ENCODE peak calls at places on chromosomes 13 and 19, in seven cellular contexts. One of them, this sample, is unnamed.

GRCh38 chr19:57651654-57651996 is 17.1 kb upstream of the ZSCAN4 start:
- DNase-seq in astrocyte: no peak
- DNase-seq in EH: no peak
- DNase-seq in IMR-90: no peak
- DNase-seq in NCI-H345: no peak
- DNase-seq in PC-3: no peak
- DNase-seq in OCI-LY7: no peak
- DNase-seq in this sample: no peak

GRCh38 chr19:4539169-4539696 is 603 bp downstream of the LRG1 start:
- DNase-seq in astrocyte: no peak
- DNase-seq in EH: no peak
- DNase-seq in IMR-90: no peak
- DNase-seq in NCI-H345: no peak
- DNase-seq in PC-3: no peak
- DNase-seq in OCI-LY7: no peak
- DNase-seq in this sample: no peak

GRCh38 chr19:21482863-21483276 is 22.5 kb upstream of the ZNF429 start:
- DNase-seq in astrocyte: peak; percentile 3
- DNase-seq in EH: peak; percentile 75
- DNase-seq in IMR-90: no peak
- DNase-seq in NCI-H345: no peak
- DNase-seq in PC-3: peak; percentile 22
- DNase-seq in OCI-LY7: peak; percentile 44
- DNase-seq in this sample: peak; percentile 22

GRCh38 chr13:23069571-23069970 is 111.2 kb upstream of the SGCG start:
- DNase-seq in astrocyte: peak; percentile 60
- DNase-seq in EH: peak; percentile 72
- DNase-seq in IMR-90: peak; percentile 87
- DNase-seq in NCI-H345: no peak
- DNase-seq in PC-3: peak; percentile 36
- DNase-seq in OCI-LY7: no peak
- DNase-seq in this sample: peak; percentile 84

GRCh38 chr19:49682274-49682673 is 5.2 kb downstream of the PRMT1 start:
- DNase-seq in astrocyte: no peak
- DNase-seq in EH: no peak
- DNase-seq in IMR-90: no peak
- DNase-seq in NCI-H345: no peak
- DNase-seq in PC-3: no peak
- DNase-seq in OCI-LY7: no peak
- DNase-seq in this sample: peak; percentile 32

GRCh38 chr19:6536138-6536671 is 5.4 kb downstream of the TNFSF9 start:
- DNase-seq in astrocyte: peak; percentile 14
- DNase-seq in EH: peak; percentile 20
- DNase-seq in IMR-90: no peak
- DNase-seq in NCI-H345: no peak
- DNase-seq in PC-3: peak; percentile 83
- DNase-seq in OCI-LY7: peak; percentile 100
- DNase-seq in this sample: peak; percentile 22

GRCh38 chr19:50330365-50331078 is 1.3 kb upstream of the KCNC3 start:
- DNase-seq in astrocyte: no peak
- DNase-seq in EH: peak; percentile 26
- DNase-seq in IMR-90: peak; percentile 1
- DNase-seq in NCI-H345: peak; percentile 92
- DNase-seq in PC-3: peak; percentile 80
- DNase-seq in OCI-LY7: peak; percentile 95
- DNase-seq in this sample: no peak

GRCh38 chr13:113822956-113823744 is 40.7 kb downstream of the GAS6 start:
- DNase-seq in astrocyte: no peak
- DNase-seq in EH: no peak
- DNase-seq in IMR-90: no peak
- DNase-seq in NCI-H345: no peak
- DNase-seq in PC-3: no peak
- DNase-seq in OCI-LY7: no peak
- DNase-seq in this sample: no peak

GRCh38 chr13:93116809-93117208 is 109.8 kb upstream of the GPC6 start:
- DNase-seq in astrocyte: no peak
- DNase-seq in EH: no peak
- DNase-seq in IMR-90: no peak
- DNase-seq in NCI-H345: peak; percentile 9
- DNase-seq in PC-3: peak; percentile 3
- DNase-seq in OCI-LY7: no peak
- DNase-seq in this sample: no peak

GRCh38 chr19:12938536-12939291 is at the start of gene CALR:
- DNase-seq in astrocyte: no peak
- DNase-seq in EH: peak; percentile 51
- DNase-seq in IMR-90: no peak
- DNase-seq in NCI-H345: no peak
- DNase-seq in PC-3: peak; percentile 22
- DNase-seq in OCI-LY7: peak; percentile 62
- DNase-seq in this sample: peak; percentile 37

GRCh38 chr19:55160986-55161365 is 3.4 kb upstream of the TNNI3 start:
- DNase-seq in astrocyte: no peak
- DNase-seq in EH: no peak
- DNase-seq in IMR-90: no peak
- DNase-seq in NCI-H345: no peak
- DNase-seq in PC-3: no peak
- DNase-seq in OCI-LY7: no peak
- DNase-seq in this sample: no peak

This sample was measured in fibroblast of the aortic adventitia.